ENCODE peak calls at places on chromosomes 6 and 20, in eight cellular contexts. A is neural progenitor cell; E is heart left ventricle; J is CD4-positive, CD25-positive, alpha-beta regulatory T cell; P is CD8-positive, alpha-beta memory T cell; O is pancreas; M is left ventricle myocardium inferior; L is IMR-90. T is an unnamed sample.
A peak's percentile ranks its signal among the peaks of the same experiment; 100 is the strongest.

GRCh38 chr6:30325873-30326445 is 768 bp upstream of the TRIM39 start:
- DNase-seq in J (peak; percentile 76), E (no peak), L (no peak), P (peak; percentile 78), O (peak; percentile 42), A (peak; percentile 81), M (no peak), T (no peak)

GRCh38 chr6:1327630-1328029 is 15.7 kb downstream of the FOXQ1 start:
- DNase-seq in A (no peak), J (no peak), P (no peak), O (no peak), M (no peak), E (no peak), L (peak; percentile 30), T (no peak)

GRCh38 chr20:49563015-49563980 is 4.6 kb downstream of the PTGIS start:
- DNase-seq in L (no peak), E (no peak), M (no peak), A (no peak), P (no peak), J (no peak), O (no peak), T (no peak)

GRCh38 chr20:43752561-43753301 is 25.9 kb upstream of the GTSF1L start:
- DNase-seq in M (no peak), J (no peak), L (peak; percentile 90), E (peak; percentile 67), P (no peak), A (no peak), O (no peak), T (peak; percentile 22)

GRCh38 chr6:106473807-106474206 is 113.3 kb downstream of the CRYBG1 start:
- DNase-seq in J (no peak), E (no peak), A (no peak), P (no peak), O (no peak), M (no peak), L (peak; percentile 80), T (no peak)

GRCh38 chr6:131792091-131792496 is 15.7 kb upstream of the ENPP1 start:
- DNase-seq in J (no peak), L (peak; percentile 49), A (peak; percentile 52), O (no peak), E (no peak), P (no peak), M (no peak), T (no peak)

GRCh38 chr20:55888655-55889054 is 116.7 kb downstream of the CBLN4 start:
- DNase-seq in J (no peak), A (no peak), E (no peak), O (no peak), P (no peak), M (no peak), L (no peak), T (no peak)

GRCh38 chr6:110567957-110568696 is 91.7 kb upstream of the SLC22A16 start:
- DNase-seq in A (no peak), E (no peak), O (no peak), P (no peak), J (no peak), L (no peak), M (no peak), T (no peak)

GRCh38 chr20:1489328-1489727 is 1.9 kb downstream of the SIRPB2 start:
- DNase-seq in L (no peak), P (no peak), A (no peak), J (no peak), O (no peak), M (no peak), E (no peak), T (no peak)

GRCh38 chr6:110322151-110323003 is 35.8 kb downstream of the METTL24 start:
- DNase-seq in O (no peak), L (no peak), M (no peak), A (no peak), J (no peak), P (no peak), E (no peak), T (no peak)

GRCh38 chr6:2970753-2971419 is 481 bp downstream of the SERPINB6 start:
- DNase-seq in E (peak; percentile 94), M (peak; percentile 84), J (peak; percentile 36), P (peak; percentile 37), A (peak; percentile 64), L (peak; percentile 49), O (peak; percentile 85), T (no peak)

GRCh38 chr6:143964667-143965066 is 43.4 kb downstream of the PLAGL1 start:
- DNase-seq in L (peak; percentile 8), M (no peak), P (no peak), E (no peak), O (no peak), A (peak; percentile 7), J (no peak), T (no peak)

GRCh38 chr6:85278456-85279035 is 171.3 kb upstream of the NT5E start:
- DNase-seq in P (no peak), L (no peak), E (no peak), M (no peak), O (no peak), J (no peak), A (no peak), T (no peak)

GRCh38 chr20:45735552-45735951 is 13.4 kb downstream of the SPINT4 start:
- DNase-seq in A (no peak), M (no peak), O (no peak), L (no peak), E (no peak), P (no peak), J (no peak), T (no peak)

GRCh38 chr6:43680583-43681120 is 6.9 kb downstream of the MRPS18A start:
- DNase-seq in M (no peak), E (no peak), A (no peak), O (no peak), P (no peak), L (no peak), J (no peak), T (no peak)

GRCh38 chr20:56359212-56360132 is 698 bp downstream of the FAM210B start:
- DNase-seq in A (peak; percentile 64), P (no peak), M (peak; percentile 46), L (peak; percentile 73), O (peak; percentile 56), J (no peak), E (peak; percentile 73), T (no peak)

GRCh38 chr6:23559587-23560343 is 566.2 kb upstream of the NRSN1 start:
- DNase-seq in P (no peak), O (no peak), A (no peak), J (no peak), L (no peak), E (no peak), M (no peak), T (no peak)

GRCh38 chr6:148146717-148147116 is 195.9 kb upstream of the SASH1 start:
- DNase-seq in A (no peak), L (peak; percentile 36), J (no peak), O (no peak), P (peak; percentile 5), M (no peak), E (no peak), T (peak; percentile 13)

GRCh38 chr6:157385482-157385881 is 4.5 kb downstream of the ZDHHC14 start:
- DNase-seq in L (no peak), J (no peak), P (no peak), A (no peak), E (no peak), O (no peak), M (no peak), T (no peak)

GRCh38 chr6:54194067-54194466 is 82.8 kb downstream of the MLIP start:
- DNase-seq in E (no peak), L (peak; percentile 58), J (no peak), O (no peak), A (no peak), M (no peak), P (no peak), T (no peak)

GRCh38 chr20:63148696-63149095 is 67.2 kb downstream of the YTHDF1 start:
- DNase-seq in J (no peak), E (peak; percentile 23), M (no peak), L (no peak), O (no peak), A (no peak), P (no peak), T (no peak)

GRCh38 chr6:100462990-100463684 is 1.6 kb downstream of the SIM1 start:
- DNase-seq in O (no peak), A (no peak), P (no peak), E (no peak), L (no peak), J (no peak), M (no peak), T (no peak)
- H3K4me3 ChIP-seq in O (peak overlapping the region; percentile 44), A (no peak overlapping the region), P (no peak overlapping the region), E (no peak overlapping the region), L (no peak overlapping the region), J (no peak overlapping the region), M (no peak overlapping the region), T (no peak overlapping the region)

GRCh38 chr20:57695940-57696339 is 13.9 kb downstream of the PMEPA1 start:
- DNase-seq in J (no peak), O (no peak), M (no peak), P (no peak), E (no peak), L (no peak), A (no peak), T (no peak)
- H3K4me1 ChIP-seq in J (peaks cover 5% of the 10 kb centered on the region), O (peaks cover 6% of the 10 kb centered on the region), M (peaks cover 59% of the 10 kb centered on the region), P (no peaks in the 10 kb centered on the region), E (no peaks in the 10 kb centered on the region), L (peaks cover 17% of the 10 kb centered on the region), A (no peaks in the 10 kb centered on the region), T (no peaks in the 10 kb centered on the region)

GRCh38 chr6:136251394-136251793 is 1.3 kb upstream of the MTFR2 start:
- DNase-seq in P (no peak), J (no peak), A (no peak), L (no peak), E (no peak), O (no peak), M (no peak), T (no peak)
- H3K4me3 ChIP-seq in P (peak overlapping the region; percentile 82), J (peak overlapping the region; percentile 96), A (peak overlapping the region; percentile 90), L (no peak overlapping the region), E (no peak overlapping the region), O (no peak overlapping the region), M (peak overlapping the region; percentile 74), T (no peak overlapping the region)

GRCh38 chr6:139150915-139151314 is 16.0 kb downstream of the HECA start:
- DNase-seq in L (no peak), P (no peak), J (no peak), M (no peak), O (no peak), E (no peak), A (peak; percentile 39), T (no peak)
- H3K4me1 ChIP-seq in L (peaks cover 27% of the 10 kb centered on the region), P (peaks cover 89% of the 10 kb centered on the region), J (peaks cover 96% of the 10 kb centered on the region), M (peaks cover 97% of the 10 kb centered on the region), O (no peaks in the 10 kb centered on the region), E (peaks cover 40% of the 10 kb centered on the region), A (peaks cover 48% of the 10 kb centered on the region), T (peaks cover 87% of the 10 kb centered on the region)

GRCh38 chr6:34144581-34145160 is 1.2 kb downstream of the GRM4 start:
- DNase-seq in A (peak; percentile 37), E (peak; percentile 52), L (no peak), O (no peak), M (no peak), P (no peak), J (no peak), T (no peak)
- H3K4me3 ChIP-seq in A (peak overlapping the region; percentile 86), E (peak overlapping the region; percentile 25), L (no peak overlapping the region), O (peak overlapping the region; percentile 29), M (peak overlapping the region; percentile 61), P (no peak overlapping the region), J (no peak overlapping the region), T (peak overlapping the region; percentile 48)

GRCh38 chr6:15363164-15363522 is 117.3 kb downstream of the JARID2 start:
- DNase-seq in E (no peak), P (no peak), A (no peak), M (no peak), J (no peak), L (no peak), O (no peak), T (no peak)
- H3K4me1 ChIP-seq in E (peaks cover 25% of the 10 kb centered on the region), P (peaks cover 62% of the 10 kb centered on the region), A (peaks cover 51% of the 10 kb centered on the region), M (peaks cover 70% of the 10 kb centered on the region), J (peaks cover 12% of the 10 kb centered on the region), L (peaks cover 24% of the 10 kb centered on the region), O (peaks cover 44% of the 10 kb centered on the region), T (peaks cover 50% of the 10 kb centered on the region)

T was measured in CD8-positive, alpha-beta T cell.